ENCODE peak calls at places on chromosome 15, in nine cellular contexts. D, R, N, W, Y, Z, B, K and T are unnamed samples.

GRCh38 chr15:94075349-94075748 is 156.0 kb upstream of the MCTP2 start:
- DNase-seq in N (no peak), R (peak), B (peak), Y (peak), Z (no peak), W (peak), D (peak), K (no peak), T (peak)

GRCh38 chr15:76334438-76335004 is 2.1 kb upstream of the ISL2 start:
- DNase-seq in B (no peak), D (no peak), Z (no peak), Y (no peak), K (no peak), W (no peak), R (no peak), N (no peak), T (no peak)

GRCh38 chr15:76293361-76293760 is 17.9 kb downstream of the ETFA start:
- DNase-seq in W (no peak), Y (no peak), Z (no peak), N (no peak), D (no peak), K (no peak), R (no peak), B (no peak), T (no peak)

GRCh38 chr15:58549780-58550064 is 117.9 kb downstream of the LIPC start:
- DNase-seq in Z (no peak), N (no peak), R (no peak), W (no peak), B (no peak), Y (no peak), K (no peak), D (no peak), T (peak)

GRCh38 chr15:27956285-27956684 is 142.8 kb downstream of the OCA2 start:
- DNase-seq in B (no peak), D (no peak), W (no peak), N (no peak), R (no peak), K (no peak), Y (no peak), Z (no peak), T (no peak)

GRCh38 chr15:37824717-37825382 is 109.6 kb upstream of the TMCO5A start:
- DNase-seq in Y (no peak), R (no peak), N (peak), K (peak), D (no peak), B (no peak), W (no peak), Z (peak), T (no peak)

GRCh38 chr15:98900382-98900781 is 107.2 kb downstream of the PGPEP1L start:
- DNase-seq in Z (no peak), B (no peak), R (no peak), N (no peak), D (no peak), W (no peak), K (no peak), Y (no peak), T (no peak)

GRCh38 chr15:41772720-41773331 is 1.5 kb upstream of the MAPKBP1 start:
- DNase-seq in R (peak), K (peak), Z (peak), D (peak), B (peak), N (peak), W (peak), Y (peak), T (peak)

GRCh38 chr15:100307241-100307855 is 34.4 kb downstream of the ADAMTS17 start:
- DNase-seq in N (no peak), K (no peak), R (no peak), Z (no peak), W (no peak), B (no peak), Y (no peak), D (no peak), T (no peak)

GRCh38 chr15:90677807-90678790 is 39.0 kb upstream of the BLM start:
- DNase-seq in K (no peak), Z (no peak), N (no peak), B (no peak), Y (no peak), R (no peak), D (no peak), W (no peak), T (no peak)

GRCh38 chr15:76973362-76973743 is 21.6 kb upstream of the PSTPIP1 start:
- DNase-seq in W (no peak), Z (peak), Y (no peak), D (no peak), N (peak), R (peak), B (no peak), K (peak), T (no peak)

GRCh38 chr15:78264304-78265136 is at the start of gene DNAJA4:
- DNase-seq in D (no peak), W (peak), K (no peak), N (no peak), Y (peak), Z (no peak), R (peak), B (peak), T (peak)

GRCh38 chr15:92077353-92078080 is 224.0 kb downstream of the SLCO3A1 start:
- DNase-seq in W (peak), N (peak), Z (peak), Y (peak), B (peak), D (no peak), K (peak), R (peak), T (peak)

GRCh38 chr15:36501063-36501678 is 78.3 kb upstream of the CDIN1 start:
- DNase-seq in W (no peak), B (no peak), Y (peak), N (peak), K (peak), Z (peak), R (peak), D (no peak), T (no peak)

GRCh38 chr15:90870354-90871096 is 2.1 kb downstream of the FURIN start:
- DNase-seq in Y (no peak), K (no peak), D (no peak), B (no peak), W (no peak), Z (no peak), R (no peak), N (no peak), T (no peak)

GRCh38 chr15:82986442-82986780 is 401 bp downstream of the RAMAC start:
- DNase-seq in R (no peak), N (no peak), Z (no peak), K (no peak), Y (no peak), D (no peak), B (no peak), W (no peak), T (no peak)

GRCh38 chr15:36361351-36361870 is 218.0 kb upstream of the CDIN1 start:
- DNase-seq in Y (no peak), N (no peak), K (no peak), R (no peak), Z (no peak), D (no peak), B (no peak), W (no peak), T (no peak)

GRCh38 chr15:34358367-34358766 is 8.6 kb downstream of the LPCAT4 start:
- DNase-seq in W (no peak), R (peak), K (no peak), Y (no peak), D (no peak), N (peak), B (no peak), Z (peak), T (no peak)

GRCh38 chr15:98581715-98582114 is 66.6 kb upstream of the IGF1R start:
- DNase-seq in N (no peak), W (no peak), K (no peak), Z (no peak), Y (no peak), R (no peak), D (no peak), B (no peak), T (no peak)

GRCh38 chr15:88337993-88338392 is 81.5 kb upstream of the NTRK3 start:
- DNase-seq in B (no peak), Y (no peak), K (no peak), Z (no peak), W (no peak), R (no peak), N (peak), D (no peak), T (no peak)

GRCh38 chr15:42679285-42680141 is 57.4 kb downstream of the CDAN1 start:
- DNase-seq in N (peak), R (no peak), W (no peak), B (no peak), K (no peak), Z (no peak), Y (no peak), D (no peak), T (no peak)

GRCh38 chr15:77031376-77032050 is 36.6 kb downstream of the PSTPIP1 start:
- DNase-seq in W (peak), Y (no peak), K (peak), B (no peak), R (peak), D (no peak), Z (no peak), N (no peak), T (peak)

GRCh38 chr15:101127503-101128076 is 124.3 kb downstream of the CHSY1 start:
- DNase-seq in Y (peak), R (peak), N (no peak), K (peak), D (no peak), W (peak), Z (no peak), B (peak), T (peak)

GRCh38 chr15:62126364-62126763 is 38.7 kb downstream of the C2CD4B start:
- DNase-seq in W (no peak), R (no peak), K (no peak), Z (no peak), D (peak), B (no peak), Y (no peak), N (no peak), T (no peak)

GRCh38 chr15:35496585-35496984 is 49.4 kb downstream of the DPH6 start:
- DNase-seq in N (no peak), D (no peak), Y (no peak), W (no peak), B (no peak), Z (no peak), K (no peak), R (no peak), T (no peak)

GRCh38 chr15:92696096-92696495 is 40.5 kb upstream of the FAM174B start:
- DNase-seq in Z (no peak), R (no peak), N (no peak), D (no peak), K (no peak), Y (no peak), B (no peak), W (no peak), T (no peak)

GRCh38 chr15:33021806-33022389 is 172.6 kb downstream of the FMN1 start:
- DNase-seq in N (peak), B (no peak), W (no peak), Y (peak), D (no peak), R (peak), Z (peak), K (peak), T (no peak)
- TF ChIP-seq EP300 in N (no peak), B (no peak), W (no peak), Y (no peak), D (no peak), R (no peak), Z (no peak), K (no peak), T (no peak)

GRCh38 chr15:67845974-67846373 is 6.1 kb upstream of the RNU6-1 start:
- DNase-seq in K (no peak), Z (no peak), R (no peak), W (no peak), Y (no peak), B (no peak), N (no peak), D (no peak), T (no peak)
- TF ChIP-seq EP300 in K (no peak), Z (no peak), R (no peak), W (no peak), Y (no peak), B (no peak), N (no peak), D (no peak), T (no peak)

DNA sequence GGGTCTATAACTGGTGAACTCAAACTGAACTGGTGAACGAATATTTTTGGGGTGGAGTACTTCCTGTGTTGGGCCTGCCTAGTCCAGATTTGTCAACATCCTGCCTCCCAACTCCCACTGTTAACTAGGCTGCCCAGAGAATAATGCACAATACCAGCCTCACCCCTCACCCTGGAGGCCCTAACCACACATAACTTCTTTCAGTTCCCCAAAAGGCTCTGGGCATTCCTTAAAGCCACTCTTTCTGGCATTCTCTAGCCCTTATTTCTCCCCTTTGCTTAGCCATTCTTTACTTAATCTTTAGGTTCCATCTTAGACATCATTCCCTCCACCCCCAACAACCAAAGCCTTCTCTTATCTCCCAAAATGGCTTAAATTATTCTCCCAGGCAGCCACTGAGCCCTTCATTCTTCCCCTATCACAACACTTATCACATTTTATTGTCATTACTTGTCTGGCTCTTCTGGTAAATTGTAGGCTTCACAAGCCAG is 9.1 kb upstream of the SEC11A start:
- DNase-seq in Y (no peak), R (peak), N (no peak), D (no peak), Z (peak), W (no peak), K (no peak), B (no peak), T (no peak)
- TF ChIP-seq EP300 in Y (no peak), R (no peak), N (no peak), D (no peak), Z (no peak), W (no peak), K (no peak), B (no peak), T (no peak)

GRCh38 chr15:52506549-52506948 is 22.1 kb downstream of the MYO5A start:
- DNase-seq in D (no peak), Z (no peak), K (no peak), R (no peak), B (no peak), W (no peak), Y (no peak), N (no peak), T (no peak)
- TF ChIP-seq EP300 in D (no peak), Z (no peak), K (no peak), R (no peak), B (no peak), W (no peak), Y (no peak), N (no peak), T (no peak)

GRCh38 chr15:75178171-75178937 is 23.3 kb upstream of the C15orf39 start:
- DNase-seq in R (no peak), Y (peak), N (no peak), Z (peak), W (peak), D (no peak), K (peak), B (peak), T (peak)
- TF ChIP-seq EP300 in R (no peak), Y (no peak), N (no peak), Z (no peak), W (no peak), D (no peak), K (peak), B (no peak), T (no peak)

GRCh38 chr15:65579762-65580161 is 31.2 kb downstream of the INTS14 start:
- DNase-seq in B (no peak), K (no peak), Y (no peak), N (no peak), Z (no peak), W (no peak), D (no peak), R (no peak), T (no peak)

GRCh38 chr15:65583701-65584100 is 27.2 kb downstream of the INTS14 start:
- DNase-seq in B (no peak), K (peak), Z (no peak), D (no peak), Y (no peak), N (no peak), W (no peak), R (peak), T (no peak)

GRCh38 chr15:65577129-65577996 is 33.6 kb downstream of the INTS14 start:
- DNase-seq in Y (no peak), D (no peak), K (no peak), N (no peak), B (no peak), Z (no peak), W (no peak), R (no peak), T (no peak)

GRCh38 chr15:65578904-65579728 is 31.8 kb downstream of the INTS14 start:
- DNase-seq in Z (no peak), R (no peak), B (no peak), W (no peak), D (no peak), N (no peak), K (no peak), Y (no peak), T (no peak)

GRCh38 chr15:65580287-65580686 is 30.6 kb downstream of the INTS14 start:
- DNase-seq in Y (no peak), D (no peak), N (peak), W (no peak), Z (no peak), R (peak), K (peak), B (no peak), T (no peak)
- TF ChIP-seq EP300 in Y (no peak), D (no peak), N (no peak), W (no peak), Z (no peak), R (peak), K (no peak), B (no peak), T (no peak)

GRCh38 chr15:74258456-74259323 is 22.6 kb downstream of the CCDC33 start:
- DNase-seq in D (no peak), W (no peak), K (no peak), N (no peak), R (no peak), Z (no peak), Y (no peak), B (no peak), T (no peak)

GRCh38 chr15:74259821-74260502 is 23.8 kb downstream of the CCDC33 start:
- DNase-seq in Z (no peak), D (no peak), K (no peak), N (no peak), W (no peak), B (no peak), R (no peak), Y (no peak), T (no peak)

GRCh38 chr15:74261041-74261440 is 24.9 kb downstream of the CCDC33 start:
- DNase-seq in Y (no peak), K (no peak), N (no peak), D (no peak), R (no peak), B (no peak), W (no peak), Z (no peak), T (no peak)

GRCh38 chr15:74257623-74258022 is 21.5 kb downstream of the CCDC33 start:
- DNase-seq in W (no peak), B (no peak), R (no peak), D (no peak), N (no peak), K (no peak), Y (no peak), Z (no peak), T (no peak)

DNA sequence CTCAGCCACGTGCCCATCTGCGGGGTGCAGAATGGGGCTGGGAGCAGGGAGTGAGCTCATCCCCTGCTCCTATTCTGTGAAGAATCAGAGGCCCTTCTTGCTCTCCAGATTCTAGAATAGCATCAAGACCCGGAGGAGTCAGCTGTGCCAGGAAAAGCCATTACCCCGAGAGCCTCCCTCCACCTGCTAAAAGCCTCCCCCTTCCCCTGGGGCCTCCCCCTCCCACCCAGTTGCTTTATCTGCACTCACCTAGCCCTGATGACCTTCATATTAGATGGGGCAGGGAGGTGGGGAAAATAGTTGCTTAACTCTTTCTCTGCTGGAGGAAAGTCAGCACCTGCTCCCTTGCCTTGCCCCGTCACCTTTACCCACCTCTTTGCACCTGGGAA is 23.2 kb downstream of the CCDC33 start:
- DNase-seq in R (no peak), K (no peak), Y (no peak), Z (no peak), D (no peak), N (no peak), W (no peak), B (no peak), T (no peak)
- TF ChIP-seq EP300 in R (no peak), K (no peak), Y (no peak), Z (no peak), D (no peak), N (no peak), W (no peak), B (no peak), T (no peak)

GRCh38 chr15:63896336-63897115 is 62.8 kb upstream of the HERC1 start:
- DNase-seq in D (no peak), N (peak), B (no peak), Z (peak), W (no peak), Y (peak), K (peak), R (no peak), T (no peak)
- TF ChIP-seq EP300 in D (no peak), N (no peak), B (no peak), Z (peak), W (no peak), Y (no peak), K (no peak), R (no peak), T (no peak)

DNA sequence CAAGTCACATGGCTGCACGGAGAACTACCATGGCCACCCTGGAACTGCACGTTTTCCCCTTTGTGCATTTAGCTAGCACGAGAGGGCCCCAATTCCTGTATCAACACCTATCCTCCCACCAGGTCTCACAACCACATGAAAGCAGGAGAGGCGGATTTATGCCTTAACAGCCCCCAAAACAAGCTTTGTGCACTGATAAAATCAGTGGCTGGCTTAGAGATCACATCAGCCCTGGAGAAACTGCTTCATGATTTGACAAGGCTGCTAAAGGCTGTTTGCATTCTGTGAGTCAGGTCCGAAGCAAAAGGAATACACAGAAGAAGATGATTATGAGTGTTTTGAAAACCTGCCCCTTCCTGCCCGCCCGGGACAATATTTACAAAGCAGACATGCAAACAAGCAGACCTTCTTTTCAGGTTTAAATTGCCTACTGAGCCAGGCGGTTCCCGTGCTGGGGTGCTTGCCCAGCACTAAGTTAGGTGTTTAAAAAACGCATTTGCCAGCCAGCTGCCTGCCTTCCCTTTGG is 25.9 kb downstream of the CEMIP start:
- DNase-seq in Z (no peak), D (no peak), B (no peak), K (peak), Y (no peak), W (no peak), N (peak), R (no peak), T (no peak)
- TF ChIP-seq EP300 in Z (no peak), D (no peak), B (no peak), K (peak), Y (no peak), W (no peak), N (no peak), R (no peak), T (no peak)